ENCODE peak calls at places on chromosomes 11 and 22, in five cellular contexts. Q is lower lobe of right lung, A is AG09309, K is WERI-Rb-1, R is MM.1S. E is an unnamed sample.

GRCh38 chr11:70581991-70582885 is 183.9 kb downstream of the CTTN start:
- DNase-seq in Q (peak), A (no peak), K (peak), R (no peak), E (peak)

GRCh38 chr11:92149996-92150395 is 74.6 kb upstream of the FAT3 start:
- DNase-seq in Q (no peak), A (no peak), K (no peak), R (no peak), E (no peak)

GRCh38 chr22:41368543-41368817 is 13.3 kb upstream of the TEF start:
- DNase-seq in Q (no peak), A (no peak), K (no peak), R (no peak), E (no peak)

GRCh38 chr11:100515087-100515486 is 172.0 kb upstream of the ARHGAP42 start:
- DNase-seq in Q (no peak), A (no peak), K (no peak), R (no peak), E (no peak)

GRCh38 chr22:31800065-31800464 is 46.2 kb downstream of the DEPDC5 start:
- DNase-seq in Q (no peak), A (no peak), K (no peak), R (no peak), E (no peak)

GRCh38 chr11:34890812-34891211 is 25.4 kb downstream of the APIP start:
- DNase-seq in Q (no peak), A (no peak), K (no peak), R (peak), E (no peak)

GRCh38 chr11:59283825-59284772 is 71.4 kb upstream of the MPEG1 start:
- DNase-seq in Q (no peak), A (peak), K (peak), R (peak), E (no peak)

GRCh38 chr11:94417386-94417987 is 16.3 kb upstream of the GPR83 start:
- DNase-seq in Q (no peak), A (peak), K (no peak), R (peak), E (no peak)

GRCh38 chr11:17651061-17651460 is 68.3 kb upstream of the MYOD1 start:
- DNase-seq in Q (no peak), A (no peak), K (peak), R (no peak), E (no peak)

GRCh38 chr11:112157274-112157766 is 6.6 kb downstream of the IL18 start:
- DNase-seq in Q (no peak), A (peak), K (no peak), R (no peak), E (no peak)

GRCh38 chr11:118108513-118108912 is 21.8 kb upstream of the SMIM35 start:
- DNase-seq in Q (no peak), A (no peak), K (no peak), R (no peak), E (peak)

GRCh38 chr11:116931206-116931953 is 94.0 kb upstream of the APOA1 start:
- DNase-seq in Q (no peak), A (no peak), K (no peak), R (no peak), E (no peak)

GRCh38 chr22:46742576-46743221 is 4.6 kb upstream of the CERK start:
- DNase-seq in Q (no peak), A (no peak), K (no peak), R (no peak), E (no peak)

GRCh38 chr22:38879961-38880360 is 7.9 kb upstream of the CBX6 start:
- DNase-seq in Q (no peak), A (no peak), K (no peak), R (no peak), E (no peak)

GRCh38 chr22:22816171-22816514 is 71.5 kb upstream of the IGLL5 start:
- DNase-seq in Q (no peak), A (no peak), K (no peak), R (no peak), E (no peak)

GRCh38 chr11:126149759-126150236 is 61.7 kb downstream of the RPUSD4 start:
- DNase-seq in Q (no peak), A (no peak), K (no peak), R (no peak), E (peak)

GRCh38 chr22:49929553-49929979 is 11.1 kb downstream of the CRELD2 start:
- DNase-seq in Q (peak), A (no peak), K (peak), R (peak), E (no peak)

GRCh38 chr11:76316726-76317125 is 64.2 kb downstream of the THAP12 start:
- DNase-seq in Q (no peak), A (no peak), K (no peak), R (no peak), E (no peak)

GRCh38 chr11:76700177-76701100 is 29.9 kb upstream of the LRRC32 start:
- DNase-seq in Q (no peak), A (peak), K (peak), R (no peak), E (no peak)

GRCh38 chr11:35304393-35304790 is 115.0 kb downstream of the SLC1A2 start:
- DNase-seq in Q (no peak), A (peak), K (no peak), R (no peak), E (no peak)

GRCh38 chr11:125953401-125953935 is 7.6 kb downstream of the VSIG10L2 start:
- DNase-seq in Q (no peak), A (no peak), K (no peak), R (no peak), E (no peak)

GRCh38 chr11:29293825-29294224 is 723.0 kb downstream of the KCNA4 start:
- DNase-seq in Q (no peak), A (no peak), K (no peak), R (peak), E (no peak)

GRCh38 chr22:25806579-25806978 is 64.6 kb downstream of the MYO18B start:
- DNase-seq in Q (no peak), A (no peak), K (no peak), R (no peak), E (no peak)

GRCh38 chr11:38460901-38461300 is 1862.9 kb upstream of the RAG2 start:
- DNase-seq in Q (peak), A (no peak), K (peak), R (no peak), E (no peak)

GRCh38 chr11:71117311-71117710 is 135.1 kb downstream of the SHANK2 start:
- DNase-seq in Q (no peak), A (no peak), K (no peak), R (no peak), E (no peak)

GRCh38 chr11:126840201-126840886 is 160.2 kb downstream of the KIRREL3 start:
- DNase-seq in Q (no peak), A (peak), K (no peak), R (no peak), E (no peak)

GRCh38 chr11:83656931-83657330 is 370.8 kb upstream of the CCDC90B start:
- DNase-seq in Q (no peak), A (no peak), K (no peak), R (no peak), E (no peak)

GRCh38 chr11:115433376-115433775 is 70.8 kb downstream of the CADM1 start:
- DNase-seq in Q (no peak), A (no peak), K (no peak), R (no peak), E (no peak)

GRCh38 chr11:64878494-64879225 is at the start of gene EHD1:
- DNase-seq in Q (peak), A (peak), K (peak), R (peak), E (peak)
- TF ChIP-seq CTCF in Q (peak), A (peak), K (peak), R (peak), E (peak)

GRCh38 chr11:131906963-131907362 is 536.5 kb downstream of the NTM start:
- DNase-seq in Q (no peak), A (no peak), K (no peak), R (no peak), E (no peak)
- TF ChIP-seq CTCF in Q (no peak), A (peak), K (no peak), R (no peak), E (peak)

DNA sequence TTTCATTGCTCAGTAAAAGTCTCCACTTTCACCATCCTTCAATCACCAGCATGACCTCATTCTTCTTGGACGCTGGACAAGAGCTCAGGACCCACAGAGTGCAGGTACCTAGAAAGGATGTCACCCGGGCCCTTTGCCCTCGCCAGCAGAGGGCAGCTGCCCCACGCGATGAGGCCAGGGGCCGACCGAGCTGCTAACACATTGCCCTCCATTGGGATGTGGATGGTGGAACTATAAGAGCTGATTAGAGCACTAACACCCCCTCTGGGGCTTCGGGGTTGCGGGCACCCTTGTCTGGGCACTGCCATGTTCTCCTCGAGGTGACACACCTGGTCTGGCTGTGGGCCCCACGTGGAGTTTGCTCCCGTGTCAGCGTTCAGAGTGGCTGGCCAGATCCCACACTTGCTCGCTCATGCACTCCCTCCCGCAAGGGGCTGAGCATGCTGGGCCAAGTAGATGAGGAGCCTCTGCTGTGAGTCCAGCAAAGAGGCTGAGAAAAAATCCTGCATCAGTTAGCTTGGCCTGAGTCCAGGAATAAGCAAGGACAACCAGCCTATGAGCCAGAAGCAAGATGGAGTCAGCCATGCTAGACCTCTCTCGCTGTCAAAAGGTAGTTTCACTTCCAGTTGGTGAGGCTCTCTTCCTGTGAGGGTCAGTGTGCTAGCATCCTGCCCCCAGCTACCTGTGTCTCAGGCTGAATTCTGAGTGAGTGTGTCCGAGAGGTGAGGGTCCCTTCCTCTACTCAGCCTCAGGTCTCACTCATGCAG is 9.8 kb downstream of the KRTAP5-6 start:
- DNase-seq in Q (no peak), A (no peak), K (no peak), R (no peak), E (no peak)
- TF ChIP-seq CTCF in Q (peak), A (no peak), K (peak), R (peak), E (peak)

DNA sequence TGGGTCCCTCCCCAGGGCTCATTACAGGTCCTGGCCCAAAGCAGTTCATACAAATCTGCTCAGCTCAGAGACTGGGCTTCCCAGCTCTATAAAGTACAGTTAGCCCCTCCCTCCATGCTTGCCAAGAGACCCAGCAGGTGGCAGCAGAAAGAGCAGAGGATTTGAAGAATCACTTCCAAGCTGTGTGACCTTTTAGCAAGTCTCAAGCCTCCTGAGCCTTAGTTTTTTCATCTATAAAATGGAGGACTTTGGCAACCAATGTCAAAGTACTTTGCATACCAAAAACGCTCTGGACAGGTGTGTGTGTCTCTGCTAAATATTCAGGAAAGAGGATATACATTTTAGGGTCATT is 26.6 kb downstream of the RELT start:
- DNase-seq in Q (no peak), A (no peak), K (peak), R (peak), E (no peak)
- TF ChIP-seq CTCF in Q (no peak), A (peak), K (peak), R (peak), E (peak)

GRCh38 chr11:9380773-9381172 is 3.7 kb upstream of the IPO7 start:
- DNase-seq in Q (no peak), A (no peak), K (no peak), R (no peak), E (no peak)

GRCh38 chr11:9385288-9385902 is 943 bp downstream of the IPO7 start:
- DNase-seq in Q (no peak), A (no peak), K (no peak), R (peak), E (no peak)

GRCh38 chr11:9386901-9387300 is 2.4 kb downstream of the IPO7 start:
- DNase-seq in Q (no peak), A (no peak), K (no peak), R (no peak), E (no peak)

GRCh38 chr11:9386086-9386485 is 1.6 kb downstream of the IPO7 start:
- DNase-seq in Q (no peak), A (no peak), K (no peak), R (no peak), E (no peak)

GRCh38 chr11:9384535-9385287 is at the start of gene IPO7:
- DNase-seq in Q (peak), A (peak), K (peak), R (peak), E (peak)
- TF ChIP-seq CTCF in Q (no peak), A (peak), K (peak), R (peak), E (peak)

GRCh38 chr11:110621826-110622225 is 90.4 kb downstream of the ARHGAP20 start:
- DNase-seq in Q (no peak), A (no peak), K (no peak), R (no peak), E (no peak)
- TF ChIP-seq CTCF in Q (no peak), A (no peak), K (no peak), R (no peak), E (no peak)

DNA sequence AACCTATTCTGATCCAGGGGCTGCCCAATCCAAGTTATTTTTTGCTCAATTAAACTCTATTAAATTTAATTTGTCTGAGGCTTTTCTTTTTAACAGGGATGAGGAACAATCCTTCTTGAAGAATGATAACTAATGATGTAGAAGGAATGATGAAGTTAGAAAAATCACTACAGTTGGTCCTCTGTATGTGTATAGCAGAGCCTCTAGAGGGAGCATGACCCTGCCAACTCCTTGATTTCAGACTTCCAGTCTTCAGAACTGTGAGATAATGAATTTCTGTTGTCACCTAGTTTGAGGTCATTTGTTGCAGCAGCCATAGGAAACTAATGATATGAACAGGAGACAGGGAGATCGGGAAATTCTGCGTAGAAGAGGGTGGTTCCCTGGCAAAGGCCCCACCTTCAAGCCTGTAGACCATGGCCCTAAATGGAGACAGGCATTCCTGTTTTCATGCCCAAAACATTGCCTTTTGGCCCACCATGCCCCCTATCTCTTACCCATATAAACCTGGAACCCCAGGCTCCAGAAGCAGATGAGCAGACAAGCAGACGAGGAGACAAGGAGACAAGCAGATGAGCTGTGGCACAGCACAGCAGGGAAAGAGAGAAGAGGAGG is 7.7 kb upstream of the QSER1 start:
- DNase-seq in Q (no peak), A (no peak), K (no peak), R (peak), E (no peak)
- TF ChIP-seq CTCF in Q (peak), A (peak), K (peak), R (peak), E (peak)

GRCh38 chr11:64644348-64645242 is 53.6 kb downstream of the SLC22A12 start:
- DNase-seq in Q (no peak), A (no peak), K (peak), R (no peak), E (no peak)
- TF ChIP-seq CTCF in Q (no peak), A (no peak), K (peak), R (no peak), E (peak)

GRCh38 chr11:22536036-22536435 is 89.6 kb downstream of the FANCF start:
- DNase-seq in Q (no peak), A (no peak), K (no peak), R (no peak), E (no peak)

DNA sequence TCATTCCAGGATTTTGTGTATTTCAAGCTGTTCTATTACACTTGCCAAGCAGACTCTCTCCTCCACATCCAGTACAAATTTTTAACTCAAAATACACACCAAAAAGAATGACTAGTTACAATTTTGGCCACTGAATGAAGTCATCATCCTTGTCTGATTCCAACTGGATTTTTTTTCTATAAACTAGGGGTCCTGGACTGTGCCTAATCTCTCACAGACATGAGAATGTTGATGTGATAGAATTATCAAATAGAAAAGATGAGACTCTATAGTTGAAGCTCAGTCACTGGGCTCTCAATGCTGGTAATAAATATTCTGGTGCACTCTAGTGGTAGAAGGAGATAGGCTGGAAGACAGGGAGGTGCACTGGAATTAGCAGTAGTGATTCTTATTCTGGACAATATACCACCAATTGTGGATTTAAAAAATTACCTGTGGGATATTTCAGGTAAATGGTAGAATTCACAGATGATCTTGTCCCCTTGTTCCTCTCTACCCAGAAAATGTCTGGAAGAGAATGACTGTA is 85.7 kb downstream of the FANCF start:
- DNase-seq in Q (no peak), A (no peak), K (peak), R (peak), E (no peak)
- TF ChIP-seq CTCF in Q (peak), A (peak), K (peak), R (peak), E (peak)

GRCh38 chr11:102361100-102362021 is 14.3 kb downstream of the BIRC2 start:
- DNase-seq in Q (no peak), A (no peak), K (no peak), R (no peak), E (no peak)
- TF ChIP-seq CTCF in Q (no peak), A (no peak), K (no peak), R (no peak), E (no peak)

E was measured in chondrocyte.